ENCODE peak calls at places on chromosomes 11 and 22, in nine cellular contexts. B is AG04450, M is GM03348, V is activated T-cell treated with anti-CD3 and anti-CD28 coated beads for 1 hour, W is NCI-H460, F is GM12865, A is HFFc6, J is NCI-H1436, Z is MV-4-11. D is an unnamed sample.

GRCh38 chr11:119282495-119282894 is 34.4 kb downstream of the MCAM start:
- DNase-seq in B (no peak), M (no peak), V (no peak), W (no peak), F (no peak), A (no peak), J (no peak), Z (peak; percentile 80), D (no peak)

GRCh38 chr11:8222820-8223512 is 40.7 kb downstream of the LMO1 start:
- DNase-seq in B (no peak), M (no peak), V (no peak), W (no peak), F (no peak), A (no peak), J (no peak), Z (peak; percentile 62), D (no peak)

GRCh38 chr11:114478768-114479167 is 39.5 kb downstream of the REXO2 start:
- DNase-seq in B (no peak), M (no peak), V (no peak), W (no peak), F (no peak), A (no peak), J (no peak), Z (no peak), D (peak; percentile 37)

GRCh38 chr11:102849319-102849718 is 5.9 kb upstream of the MMP3 start:
- DNase-seq in B (no peak), M (peak; percentile 45), V (no peak), W (no peak), F (no peak), A (peak; percentile 72), J (no peak), Z (no peak), D (no peak)

GRCh38 chr11:96162816-96163499 is 180.0 kb downstream of the MAML2 start:
- DNase-seq in B (peak; percentile 76), M (peak; percentile 84), V (no peak), W (no peak), F (no peak), A (peak; percentile 89), J (no peak), Z (no peak), D (no peak)

GRCh38 chr22:39325392-39325932 is 6.0 kb upstream of the RPL3 start:
- DNase-seq in B (no peak), M (peak; percentile 48), V (no peak), W (no peak), F (no peak), A (peak; percentile 46), J (no peak), Z (no peak), D (no peak)

GRCh38 chr11:65452806-65453490 is 30.4 kb downstream of the NEAT1 start:
- DNase-seq in B (no peak), M (peak; percentile 70), V (no peak), W (no peak), F (no peak), A (peak; percentile 92), J (no peak), Z (peak; percentile 90), D (no peak)

GRCh38 chr11:116093481-116093880 is 589.3 kb upstream of the CADM1 start:
- DNase-seq in B (no peak), M (no peak), V (no peak), W (no peak), F (no peak), A (no peak), J (no peak), Z (no peak), D (no peak)

GRCh38 chr22:43171607-43172006 is 15.3 kb downstream of the TTLL12 start:
- DNase-seq in B (no peak), M (no peak), V (no peak), W (no peak), F (no peak), A (no peak), J (no peak), Z (no peak), D (no peak)

GRCh38 chr11:9626778-9627394 is 37.0 kb upstream of the SWAP70 start:
- DNase-seq in B (no peak), M (no peak), V (no peak), W (no peak), F (peak; percentile 27), A (no peak), J (no peak), Z (no peak), D (no peak)

GRCh38 chr11:15955595-15955994 is 400.8 kb downstream of the SOX6 start:
- DNase-seq in B (no peak), M (no peak), V (no peak), W (no peak), F (no peak), A (no peak), J (no peak), Z (no peak), D (no peak)

GRCh38 chr22:45478108-45478771 is 24.4 kb upstream of the FBLN1 start:
- DNase-seq in B (peak; percentile 89), M (peak; percentile 68), V (no peak), W (peak; percentile 70), F (no peak), A (peak; percentile 97), J (no peak), Z (no peak), D (no peak)

GRCh38 chr11:2997406-2997805 is 5.3 kb upstream of the NAP1L4 start:
- DNase-seq in B (no peak), M (no peak), V (no peak), W (no peak), F (no peak), A (no peak), J (no peak), Z (no peak), D (no peak)

GRCh38 chr11:47443028-47443700 is 5.8 kb downstream of the RAPSN start:
- DNase-seq in B (no peak), M (no peak), V (no peak), W (no peak), F (no peak), A (no peak), J (peak; percentile 61), Z (no peak), D (peak; percentile 62)

GRCh38 chr11:34161812-34162506 is 56.5 kb downstream of the NAT10 start:
- DNase-seq in B (no peak), M (no peak), V (no peak), W (no peak), F (no peak), A (no peak), J (no peak), Z (no peak), D (peak; percentile 12)

GRCh38 chr11:86460461-86461404 is 86.0 kb downstream of the CCDC81 start:
- DNase-seq in B (no peak), M (no peak), V (no peak), W (no peak), F (no peak), A (no peak), J (no peak), Z (no peak), D (no peak)

GRCh38 chr11:44578279-44578678 is 12.8 kb downstream of the CD82 start:
- DNase-seq in B (no peak), M (no peak), V (no peak), W (no peak), F (peak; percentile 34), A (no peak), J (no peak), Z (peak; percentile 59), D (no peak)

GRCh38 chr11:57269580-57270021 is 32.6 kb upstream of the APLNR start:
- DNase-seq in B (no peak), M (no peak), V (no peak), W (no peak), F (no peak), A (peak; percentile 23), J (no peak), Z (no peak), D (peak; percentile 27)

GRCh38 chr11:83677730-83678129 is 391.6 kb upstream of the CCDC90B start:
- DNase-seq in B (no peak), M (no peak), V (no peak), W (no peak), F (no peak), A (no peak), J (no peak), Z (no peak), D (no peak)

GRCh38 chr11:76048763-76049162 is 157.5 kb downstream of the WNT11 start:
- DNase-seq in B (no peak), M (no peak), V (no peak), W (no peak), F (peak; percentile 50), A (no peak), J (no peak), Z (peak; percentile 4), D (no peak)

GRCh38 chr11:7892751-7893356 is 38.2 kb downstream of the OR10A6 start:
- DNase-seq in B (peak; percentile 50), M (peak; percentile 65), V (no peak), W (peak; percentile 48), F (peak; percentile 62), A (peak; percentile 74), J (peak; percentile 19), Z (peak; percentile 69), D (peak; percentile 18)

GRCh38 chr11:27497284-27497866 is 9.2 kb downstream of the LIN7C start:
- DNase-seq in B (no peak), M (peak; percentile 32), V (no peak), W (no peak), F (peak; percentile 23), A (peak; percentile 19), J (no peak), Z (peak; percentile 24), D (no peak)

GRCh38 chr11:109247071-109247470 is 174.9 kb upstream of the C11orf87 start:
- DNase-seq in B (no peak), M (peak; percentile 25), V (no peak), W (no peak), F (no peak), A (peak; percentile 14), J (no peak), Z (no peak), D (no peak)

GRCh38 chr11:13745165-13745564 is 76.7 kb downstream of the FAR1 start:
- DNase-seq in B (no peak), M (no peak), V (no peak), W (no peak), F (no peak), A (no peak), J (no peak), Z (peak; percentile 73), D (no peak)

GRCh38 chr22:40212126-40212525 is 34.4 kb downstream of the TNRC6B start:
- DNase-seq in B (no peak), M (peak; percentile 22), V (no peak), W (no peak), F (no peak), A (no peak), J (no peak), Z (no peak), D (no peak)

GRCh38 chr11:43962383-43962969 is 20.0 kb downstream of the C11orf96 start:
- DNase-seq in B (no peak), M (peak; percentile 43), V (no peak), W (no peak), F (no peak), A (no peak), J (no peak), Z (no peak), D (no peak)

GRCh38 chr22:20571531-20572007 is 64.2 kb downstream of the MED15 start:
- DNase-seq in B (no peak), M (peak; percentile 62), V (peak; percentile 71), W (peak; percentile 12), F (peak; percentile 63), A (no peak), J (peak; percentile 7), Z (no peak), D (no peak)

GRCh38 chr22:20223421-20224245 is 44.5 kb downstream of the RTN4R start:
- DNase-seq in B (no peak), M (no peak), V (no peak), W (no peak), F (no peak), A (no peak), J (no peak), Z (no peak), D (no peak)

GRCh38 chr22:33126881-33127280 is 68.7 kb upstream of the SYN3 start:
- DNase-seq in B (no peak), M (peak; percentile 13), V (no peak), W (no peak), F (no peak), A (no peak), J (no peak), Z (no peak), D (peak; percentile 41)

GRCh38 chr22:44924098-44924497 is 85.7 kb downstream of the PHF21B start:
- DNase-seq in B (no peak), M (no peak), V (no peak), W (no peak), F (no peak), A (no peak), J (no peak), Z (no peak), D (no peak)

GRCh38 chr11:19800162-19800561 is 87.5 kb downstream of the NAV2 start:
- DNase-seq in B (no peak), M (peak; percentile 29), V (no peak), W (no peak), F (no peak), A (peak; percentile 15), J (no peak), Z (no peak), D (no peak)